ENCODE peak calls at places on chromosomes 16 and 17, in six cellular contexts. M, P, I, F, K and V are unnamed samples.

GRCh38 chr16:84607694-84608093 is 10.2 kb downstream of the COTL1 start:
- DNase-seq in M (peak), P (no peak), I (no peak), F (no peak), K (no peak), V (no peak)

GRCh38 chr16:75491876-75492275 is 3.4 kb downstream of the CHST6 start:
- DNase-seq in M (no peak), P (no peak), I (peak), F (peak), K (peak), V (no peak)

GRCh38 chr17:80940171-80941123 is 51.2 kb upstream of the CHMP6 start:
- DNase-seq in M (no peak), P (no peak), I (no peak), F (no peak), K (no peak), V (no peak)

GRCh38 chr16:85928411-85928820 is 29.5 kb downstream of the IRF8 start:
- DNase-seq in M (peak), P (no peak), I (peak), F (no peak), K (no peak), V (no peak)

GRCh38 chr16:3954411-3954921 is 74.0 kb upstream of the CREBBP start:
- DNase-seq in M (no peak), P (no peak), I (peak), F (no peak), K (no peak), V (no peak)

GRCh38 chr17:65914784-65915342 is 277.1 kb downstream of the CEP112 start:
- DNase-seq in M (no peak), P (no peak), I (no peak), F (no peak), K (no peak), V (no peak)

GRCh38 chr16:74565378-74565777 is 41.5 kb downstream of the GLG1 start:
- DNase-seq in M (no peak), P (no peak), I (no peak), F (no peak), K (no peak), V (no peak)

GRCh38 chr16:4687416-4687815 is 5.9 kb upstream of the NUDT16L1 start:
- DNase-seq in M (no peak), P (no peak), I (no peak), F (no peak), K (no peak), V (no peak)

GRCh38 chr17:77281024-77281903 is 140.5 kb downstream of the SEC14L1 start:
- DNase-seq in M (peak), P (no peak), I (peak), F (peak), K (peak), V (no peak)

GRCh38 chr17:8066841-8067775 is 20.4 kb downstream of the ALOX12B start:
- DNase-seq in M (no peak), P (no peak), I (no peak), F (peak), K (peak), V (no peak)

GRCh38 chr16:4372578-4373355 is 1.1 kb downstream of the VASN start:
- DNase-seq in M (peak), P (peak), I (peak), F (peak), K (peak), V (no peak)

GRCh38 chr17:82108038-82108998 is 10.3 kb upstream of the FASN start:
- DNase-seq in M (no peak), P (no peak), I (no peak), F (no peak), K (no peak), V (no peak)

GRCh38 chr17:56910509-56911235 is 3.2 kb downstream of the TRIM25 start:
- DNase-seq in M (no peak), P (no peak), I (no peak), F (no peak), K (no peak), V (no peak)

GRCh38 chr17:39927928-39928867 is 666 bp downstream of the LRRC3C start:
- DNase-seq in M (peak), P (peak), I (no peak), F (no peak), K (peak), V (no peak)

GRCh38 chr17:82623707-82624106 is 24.5 kb downstream of the WDR45B start:
- DNase-seq in M (no peak), P (no peak), I (no peak), F (no peak), K (no peak), V (no peak)

GRCh38 chr17:55926276-55926995 is 175.6 kb downstream of the PCTP start:
- DNase-seq in M (no peak), P (no peak), I (no peak), F (no peak), K (no peak), V (no peak)

GRCh38 chr17:40606548-40607353 is 40.9 kb downstream of the SMARCE1 start:
- DNase-seq in M (no peak), P (no peak), I (no peak), F (peak), K (no peak), V (no peak)

GRCh38 chr17:76404976-76405563 is 20.7 kb downstream of the SPHK1 start:
- DNase-seq in M (no peak), P (no peak), I (no peak), F (no peak), K (no peak), V (no peak)

GRCh38 chr16:23186171-23186570 is 3.6 kb downstream of the SCNN1G start:
- DNase-seq in M (no peak), P (no peak), I (no peak), F (no peak), K (no peak), V (no peak)

GRCh38 chr16:79595916-79596450 is 4.6 kb downstream of the MAF start:
- DNase-seq in M (no peak), P (no peak), I (no peak), F (no peak), K (no peak), V (no peak)

GRCh38 chr16:89202422-89203215 is 2.3 kb upstream of the SLC22A31 start:
- DNase-seq in M (no peak), P (no peak), I (no peak), F (no peak), K (peak), V (no peak)

GRCh38 chr17:3802461-3803307 is 1.7 kb upstream of the ITGAE start:
- DNase-seq in M (peak), P (peak), I (peak), F (no peak), K (no peak), V (peak)

GRCh38 chr17:69179227-69179952 is 37.7 kb upstream of the ABCA6 start:
- DNase-seq in M (peak), P (peak), I (peak), F (no peak), K (no peak), V (no peak)

GRCh38 chr16:69240336-69240735 is 53.4 kb downstream of the SNTB2 start:
- DNase-seq in M (no peak), P (peak), I (no peak), F (no peak), K (no peak), V (no peak)

GRCh38 chr17:14308965-14309879 is 8.3 kb downstream of the HS3ST3B1 start:
- DNase-seq in M (peak), P (peak), I (peak), F (no peak), K (peak), V (peak)

GRCh38 chr16:75580-76501 is 2.2 kb upstream of the MPG start:
- DNase-seq in M (peak), P (peak), I (peak), F (no peak), K (peak), V (no peak)

GRCh38 chr16:19883296-19883951 is 1.2 kb downstream of the GPRC5B start:
- DNase-seq in M (peak), P (peak), I (no peak), F (no peak), K (peak), V (no peak)

GRCh38 chr17:73350864-73351263 is 39.1 kb upstream of the CDC42EP4 start:
- DNase-seq in M (no peak), P (no peak), I (no peak), F (no peak), K (no peak), V (no peak)

GRCh38 chr16:86261379-86261778 is 248.9 kb upstream of the FOXF1 start:
- DNase-seq in M (no peak), P (peak), I (no peak), F (no peak), K (no peak), V (no peak)

GRCh38 chr17:80261159-80261894 is 675 bp downstream of the RNF213 start:
- DNase-seq in M (peak), P (peak), I (peak), F (no peak), K (peak), V (no peak)

GRCh38 chr16:180921-181667 is 835 bp downstream of the HBQ1 start:
- DNase-seq in M (peak), P (peak), I (peak), F (no peak), K (peak), V (no peak)

GRCh38 chr17:73232587-73233373 is 28.9 kb downstream of the CPSF4L start:
- DNase-seq in M (peak), P (peak), I (peak), F (no peak), K (peak), V (no peak)

GRCh38 chr17:32769846-32770245 is 107.1 kb downstream of the MYO1D start:
- DNase-seq in M (peak), P (no peak), I (no peak), F (peak), K (peak), V (no peak)

GRCh38 chr16:83615131-83615530 is 192.6 kb upstream of the HSBP1 start:
- DNase-seq in M (no peak), P (no peak), I (no peak), F (no peak), K (no peak), V (no peak)

GRCh38 chr16:89920723-89921122 is 2.1 kb downstream of the MC1R start:
- DNase-seq in M (no peak), P (no peak), I (peak), F (no peak), K (no peak), V (no peak)

GRCh38 chr17:945672-946071 is 33.9 kb downstream of the NXN start:
- DNase-seq in M (no peak), P (no peak), I (no peak), F (no peak), K (no peak), V (no peak)

GRCh38 chr17:946510-947236 is 32.9 kb downstream of the NXN start:
- DNase-seq in M (no peak), P (no peak), I (no peak), F (no peak), K (no peak), V (no peak)

GRCh38 chr17:949623-950338 is 29.8 kb downstream of the NXN start:
- DNase-seq in M (no peak), P (no peak), I (no peak), F (no peak), K (peak), V (no peak)

GRCh38 chr17:951388-952132 is 28.0 kb downstream of the NXN start:
- DNase-seq in M (peak), P (peak), I (peak), F (peak), K (peak), V (peak)

GRCh38 chr17:948284-948852 is 31.2 kb downstream of the NXN start:
- DNase-seq in M (no peak), P (no peak), I (no peak), F (no peak), K (peak), V (no peak)
- H3K4me3 ChIP-seq in M (no peak), P (no peak), I (no peak), F (no peak), K (no peak), V (no peak)

DNA sequence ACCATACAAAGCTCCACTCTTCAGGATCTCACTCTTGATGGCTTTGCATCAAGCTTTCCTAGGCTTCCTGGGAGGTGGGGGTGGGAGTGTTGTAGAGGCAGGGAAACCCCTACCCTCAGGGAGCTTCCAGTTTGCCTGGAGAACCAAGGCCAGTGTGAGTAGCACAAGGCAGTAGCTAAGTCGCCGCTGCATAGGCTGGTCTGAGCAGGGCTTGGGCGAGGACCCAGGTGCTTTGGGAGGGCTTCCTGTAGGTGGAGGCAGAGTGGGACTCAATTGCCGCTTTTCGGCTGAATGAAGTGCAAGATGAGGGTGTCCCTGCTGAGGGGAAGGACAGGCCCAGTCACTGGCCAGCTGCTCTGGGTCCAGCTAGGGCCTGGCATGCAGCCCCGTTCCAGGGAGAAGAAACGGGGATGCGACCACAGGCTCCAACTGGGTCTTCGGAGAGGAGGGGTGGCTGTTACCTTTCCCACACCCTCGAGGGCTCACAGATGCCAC is 3.9 kb downstream of the CD79B start:
- DNase-seq in M (no peak), P (no peak), I (no peak), F (no peak), K (no peak), V (no peak)
- H3K4me3 ChIP-seq in M (no peak), P (no peak), I (no peak), F (no peak), K (no peak), V (no peak)

GRCh38 chr16:30416624-30417298 is 9.4 kb downstream of the ZNF771 start:
- DNase-seq in M (no peak), P (no peak), I (no peak), F (no peak), K (no peak), V (no peak)
- H3K4me3 ChIP-seq in M (no peak), P (no peak), I (peak), F (peak), K (peak), V (no peak)

GRCh38 chr16:35559911-35560636 is 2100.7 kb downstream of the TP53TG3F start:
- DNase-seq in M (no peak), P (no peak), I (no peak), F (peak), K (no peak), V (no peak)
- H3K4me3 ChIP-seq in M (no peak), P (no peak), I (no peak), F (no peak), K (no peak), V (no peak)

GRCh38 chr16:11799017-11799381 is 1.9 kb upstream of the ZC3H7A start:
- DNase-seq in M (no peak), P (no peak), I (no peak), F (no peak), K (no peak), V (no peak)

GRCh38 chr16:11799509-11800384 is 2.7 kb upstream of the ZC3H7A start:
- DNase-seq in M (no peak), P (no peak), I (no peak), F (no peak), K (no peak), V (no peak)

GRCh38 chr16:11801481-11802021 is 4.5 kb upstream of the ZC3H7A start:
- DNase-seq in M (no peak), P (no peak), I (peak), F (no peak), K (no peak), V (no peak)

GRCh38 chr16:11797957-11798299 is 870 bp upstream of the ZC3H7A start:
- DNase-seq in M (peak), P (no peak), I (peak), F (no peak), K (no peak), V (no peak)

DNA sequence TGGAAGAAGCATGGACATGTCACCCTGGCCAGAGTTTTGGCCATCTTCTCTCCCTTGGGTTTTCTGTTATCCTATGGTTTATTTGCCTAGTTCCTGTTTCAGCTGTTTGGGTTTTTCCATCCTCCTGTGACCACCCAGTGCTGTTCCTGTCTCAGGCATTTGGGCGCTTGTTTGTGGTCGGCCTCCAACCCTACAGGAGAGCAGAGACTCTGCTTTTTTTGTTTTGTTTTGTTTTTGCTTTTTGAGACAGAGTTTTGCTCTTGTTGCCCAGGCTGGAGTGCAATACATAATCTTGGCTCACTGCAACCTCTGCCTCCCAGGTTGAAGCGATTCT is 3.3 kb upstream of the ZC3H7A start:
- DNase-seq in M (no peak), P (no peak), I (no peak), F (no peak), K (no peak), V (no peak)
- H3K4me3 ChIP-seq in M (no peak), P (no peak), I (no peak), F (no peak), K (no peak), V (no peak)

DNA sequence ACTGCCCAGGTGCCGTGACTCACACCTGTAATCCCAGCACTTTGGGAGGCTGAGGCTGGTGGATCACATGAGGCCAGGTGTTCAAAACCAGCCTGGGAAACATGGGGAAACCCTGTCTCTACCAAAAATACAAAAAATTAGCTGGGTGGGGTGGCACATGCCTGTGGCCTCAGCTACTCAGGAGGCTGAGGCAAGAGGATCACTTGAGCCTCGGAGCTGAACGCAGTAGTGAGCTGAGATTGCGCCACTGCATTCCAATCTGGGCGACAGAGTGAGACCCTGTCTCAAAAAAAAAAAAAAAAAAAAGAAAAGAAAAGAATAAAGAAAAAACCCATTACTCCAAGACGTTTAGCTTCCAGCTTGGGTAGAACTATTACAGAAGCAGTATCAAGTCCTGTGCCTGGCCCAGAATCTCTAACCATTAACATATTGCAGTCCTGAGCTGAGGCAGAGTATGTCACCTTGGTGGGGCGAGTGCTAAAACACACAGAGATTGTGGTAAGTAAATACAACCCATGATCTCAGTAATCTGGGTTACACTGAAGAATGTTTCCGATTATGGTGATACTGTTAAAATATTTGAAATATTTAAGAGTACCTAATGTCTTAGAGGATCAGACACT is 23.2 kb upstream of the CFAP20 start:
- DNase-seq in M (no peak), P (no peak), I (no peak), F (no peak), K (no peak), V (no peak)
- H3K4me3 ChIP-seq in M (no peak), P (no peak), I (no peak), F (no peak), K (no peak), V (no peak)

DNA sequence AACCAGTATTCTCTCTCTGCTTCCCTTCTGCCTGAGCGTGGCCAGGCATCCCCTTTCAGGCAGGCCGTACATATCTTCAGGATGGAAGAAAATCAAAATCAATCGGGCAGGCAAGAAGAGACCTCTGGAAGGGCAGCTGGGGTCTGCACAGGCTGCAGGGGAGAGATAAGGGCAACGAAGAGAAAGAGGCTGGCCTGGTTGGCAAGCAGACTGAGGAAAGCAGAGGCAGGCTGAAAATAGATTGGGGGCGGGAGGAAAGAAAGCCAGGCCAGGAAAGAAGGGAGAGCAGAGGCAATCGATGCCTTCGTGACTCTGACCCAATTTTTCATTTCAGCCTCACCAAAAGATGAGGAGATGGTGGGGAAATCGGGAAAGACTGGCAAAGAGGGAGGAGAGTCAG is 18.1 kb downstream of the PIPOX start:
- DNase-seq in M (no peak), P (no peak), I (no peak), F (no peak), K (no peak), V (no peak)
- H3K4me3 ChIP-seq in M (no peak), P (no peak), I (no peak), F (no peak), K (no peak), V (no peak)